ENCODE peak calls at places on chromosome 11, in seven cellular contexts. G, E, J, I, Y, Q and P are unnamed samples.

GRCh38 chr11:123103326-123103980 is 41.5 kb upstream of the HSPA8 start:
- DNase-seq in G (peak), E (peak), J (peak), I (peak), Y (peak), Q (peak), P (no peak)

GRCh38 chr11:130480721-130481140 is 32.3 kb downstream of the ADAMTS15 start:
- DNase-seq in G (peak), E (no peak), J (no peak), I (no peak), Y (no peak), Q (no peak), P (no peak)

GRCh38 chr11:61560751-61561150 is 20.1 kb downstream of the SYT7 start:
- DNase-seq in G (no peak), E (no peak), J (no peak), I (no peak), Y (no peak), Q (no peak), P (no peak)

GRCh38 chr11:102436546-102436945 is 16.0 kb downstream of the TMEM123 start:
- DNase-seq in G (no peak), E (no peak), J (no peak), I (no peak), Y (peak), Q (no peak), P (no peak)

GRCh38 chr11:833114-833791 is 501 bp downstream of the CD151 start:
- DNase-seq in G (no peak), E (no peak), J (peak), I (peak), Y (peak), Q (peak), P (no peak)

GRCh38 chr11:132586801-132587200 is 945.5 kb downstream of the OPCML start:
- DNase-seq in G (no peak), E (no peak), J (no peak), I (no peak), Y (peak), Q (no peak), P (no peak)

GRCh38 chr11:69352715-69353325 is 58.9 kb downstream of the MYEOV start:
- DNase-seq in G (peak), E (no peak), J (no peak), I (peak), Y (peak), Q (no peak), P (no peak)

GRCh38 chr11:70122490-70123198 is 44.5 kb downstream of the ANO1 start:
- DNase-seq in G (no peak), E (no peak), J (peak), I (no peak), Y (no peak), Q (no peak), P (no peak)

GRCh38 chr11:70880416-70880815 is 372.0 kb downstream of the SHANK2 start:
- DNase-seq in G (no peak), E (no peak), J (no peak), I (no peak), Y (no peak), Q (no peak), P (no peak)